ENCODE peak calls at places on chromosomes 1 and 21, in four cellular contexts. One of them, this sample, is unnamed.

GRCh38 chr1:228082975-228083870 is 715 bp downstream of the ARF1 start:
- DNase-seq in left lung: peak
- DNase-seq in spleen: peak
- DNase-seq in skeletal muscle cell: no peak
- DNase-seq in this sample: no peak

GRCh38 chr1:53391982-53392381 is 64.1 kb upstream of the LRP8 start:
- DNase-seq in spleen: no peak
- DNase-seq in skeletal muscle cell: no peak
- DNase-seq in left lung: no peak
- DNase-seq in this sample: no peak

GRCh38 chr1:225441314-225442119 is 13.7 kb upstream of the LBR start:
- DNase-seq in spleen: no peak
- DNase-seq in skeletal muscle cell: no peak
- DNase-seq in left lung: no peak
- DNase-seq in this sample: no peak

GRCh38 chr1:28755701-28756100 is 19.0 kb downstream of the YTHDF2 start:
- DNase-seq in spleen: no peak
- DNase-seq in left lung: no peak
- DNase-seq in skeletal muscle cell: no peak
- DNase-seq in this sample: no peak

GRCh38 chr1:111990878-111991760 is 1.7 kb upstream of the KCND3 start:
- DNase-seq in left lung: peak
- DNase-seq in skeletal muscle cell: no peak
- DNase-seq in spleen: no peak
- DNase-seq in this sample: no peak

GRCh38 chr1:235688096-235688495 is 38.5 kb upstream of the GNG4 start:
- DNase-seq in skeletal muscle cell: no peak
- DNase-seq in left lung: no peak
- DNase-seq in spleen: no peak
- DNase-seq in this sample: no peak

GRCh38 chr1:23238565-23238964 is 21.3 kb upstream of the HTR1D start:
- DNase-seq in left lung: no peak
- DNase-seq in skeletal muscle cell: no peak
- DNase-seq in spleen: peak
- DNase-seq in this sample: no peak

GRCh38 chr1:230899845-230900251 is 31.5 kb upstream of the C1orf198 start:
- DNase-seq in skeletal muscle cell: no peak
- DNase-seq in spleen: no peak
- DNase-seq in left lung: no peak
- DNase-seq in this sample: no peak

GRCh38 chr21:34520769-34521508 is 8.9 kb upstream of the KCNE1 start:
- DNase-seq in left lung: peak
- DNase-seq in skeletal muscle cell: no peak
- DNase-seq in spleen: no peak
- DNase-seq in this sample: no peak

GRCh38 chr1:187070076-187070475 is 241.3 kb downstream of the PLA2G4A start:
- DNase-seq in left lung: no peak
- DNase-seq in skeletal muscle cell: no peak
- DNase-seq in spleen: no peak
- DNase-seq in this sample: no peak

GRCh38 chr1:56817716-56818463 is 1.3 kb downstream of the FYB2 start:
- DNase-seq in left lung: no peak
- DNase-seq in skeletal muscle cell: no peak
- DNase-seq in spleen: no peak
- DNase-seq in this sample: no peak

GRCh38 chr1:185449378-185450101 is 132.5 kb upstream of the IVNS1ABP start:
- DNase-seq in skeletal muscle cell: no peak
- DNase-seq in left lung: no peak
- DNase-seq in spleen: no peak
- DNase-seq in this sample: no peak

GRCh38 chr21:17858764-17859163 is 39.6 kb upstream of the C21orf91 start:
- DNase-seq in skeletal muscle cell: no peak
- DNase-seq in spleen: no peak
- DNase-seq in left lung: no peak
- DNase-seq in this sample: no peak

GRCh38 chr1:212562771-212563170 is 45.8 kb upstream of the ATF3 start:
- DNase-seq in spleen: no peak
- DNase-seq in left lung: no peak
- DNase-seq in skeletal muscle cell: no peak
- DNase-seq in this sample: no peak

GRCh38 chr1:212567676-212568075 is 40.9 kb upstream of the ATF3 start:
- DNase-seq in skeletal muscle cell: no peak
- DNase-seq in spleen: no peak
- DNase-seq in left lung: no peak
- DNase-seq in this sample: no peak

GRCh38 chr1:212566522-212567479 is 41.8 kb upstream of the ATF3 start:
- DNase-seq in spleen: peak
- DNase-seq in skeletal muscle cell: peak
- DNase-seq in left lung: no peak
- DNase-seq in this sample: peak

GRCh38 chr1:212565079-212565478 is 43.5 kb upstream of the ATF3 start:
- DNase-seq in left lung: no peak
- DNase-seq in spleen: no peak
- DNase-seq in skeletal muscle cell: no peak
- DNase-seq in this sample: no peak

GRCh38 chr1:212565571-212566305 is 42.8 kb upstream of the ATF3 start:
- DNase-seq in left lung: no peak
- DNase-seq in skeletal muscle cell: no peak
- DNase-seq in spleen: no peak
- DNase-seq in this sample: no peak
- H3K4me3 ChIP-seq in left lung: no peak
- H3K4me3 ChIP-seq in skeletal muscle cell: no peak
- H3K4me3 ChIP-seq in spleen: no peak
- H3K4me3 ChIP-seq in this sample: no peak

GRCh38 chr21:44706026-44706705 is 5.2 kb downstream of the TSPEAR start:
- DNase-seq in spleen: peak
- DNase-seq in skeletal muscle cell: no peak
- DNase-seq in left lung: no peak
- DNase-seq in this sample: no peak

GRCh38 chr21:44702973-44703730 is 6.2 kb downstream of the KRTAP10-12 start:
- DNase-seq in skeletal muscle cell: no peak
- DNase-seq in spleen: no peak
- DNase-seq in left lung: peak
- DNase-seq in this sample: no peak

GRCh38 chr21:44703731-44704635 is 7.0 kb downstream of the KRTAP10-12 start:
- DNase-seq in spleen: no peak
- DNase-seq in left lung: no peak
- DNase-seq in skeletal muscle cell: no peak
- DNase-seq in this sample: no peak

GRCh38 chr21:44702111-44702972 is 5.4 kb downstream of the KRTAP10-12 start:
- DNase-seq in skeletal muscle cell: no peak
- DNase-seq in left lung: peak
- DNase-seq in spleen: peak
- DNase-seq in this sample: no peak

GRCh38 chr21:44704636-44705001 is 6.8 kb downstream of the TSPEAR start:
- DNase-seq in left lung: no peak
- DNase-seq in skeletal muscle cell: no peak
- DNase-seq in spleen: no peak
- DNase-seq in this sample: no peak
- H3K4me3 ChIP-seq in left lung: no peak
- H3K4me3 ChIP-seq in skeletal muscle cell: no peak
- H3K4me3 ChIP-seq in spleen: no peak
- H3K4me3 ChIP-seq in this sample: no peak

GRCh38 chr1:32464716-32465540 is at the start of gene ZBTB8B:
- DNase-seq in skeletal muscle cell: peak
- DNase-seq in spleen: peak
- DNase-seq in left lung: peak
- DNase-seq in this sample: no peak

GRCh38 chr1:32468791-32469190 is 3.9 kb downstream of the ZBTB8B start:
- DNase-seq in skeletal muscle cell: no peak
- DNase-seq in left lung: no peak
- DNase-seq in spleen: no peak
- DNase-seq in this sample: no peak

GRCh38 chr1:32466761-32467160 is 1.9 kb downstream of the ZBTB8B start:
- DNase-seq in skeletal muscle cell: no peak
- DNase-seq in left lung: no peak
- DNase-seq in spleen: peak
- DNase-seq in this sample: no peak

GRCh38 chr1:32464191-32464715 is 619 bp upstream of the ZBTB8B start:
- DNase-seq in spleen: peak
- DNase-seq in skeletal muscle cell: no peak
- DNase-seq in left lung: no peak
- DNase-seq in this sample: no peak

GRCh38 chr1:32465541-32466002 is 700 bp downstream of the ZBTB8B start:
- DNase-seq in left lung: no peak
- DNase-seq in skeletal muscle cell: no peak
- DNase-seq in spleen: peak
- DNase-seq in this sample: no peak
- H3K4me3 ChIP-seq in left lung: no peak
- H3K4me3 ChIP-seq in skeletal muscle cell: peak
- H3K4me3 ChIP-seq in spleen: no peak
- H3K4me3 ChIP-seq in this sample: peak

GRCh38 chr1:94535879-94536278 is 5.7 kb downstream of the F3 start:
- DNase-seq in spleen: no peak
- DNase-seq in skeletal muscle cell: no peak
- DNase-seq in left lung: no peak
- DNase-seq in this sample: no peak

GRCh38 chr1:94540440-94541174 is 952 bp downstream of the F3 start:
- DNase-seq in skeletal muscle cell: no peak
- DNase-seq in spleen: no peak
- DNase-seq in left lung: no peak
- DNase-seq in this sample: no peak

GRCh38 chr1:94537254-94537653 is 4.3 kb downstream of the F3 start:
- DNase-seq in skeletal muscle cell: no peak
- DNase-seq in left lung: no peak
- DNase-seq in spleen: no peak
- DNase-seq in this sample: no peak

GRCh38 chr1:94539496-94539895 is 2.1 kb downstream of the F3 start:
- DNase-seq in spleen: no peak
- DNase-seq in skeletal muscle cell: no peak
- DNase-seq in left lung: no peak
- DNase-seq in this sample: no peak

GRCh38 chr1:94538243-94538827 is 3.2 kb downstream of the F3 start:
- DNase-seq in left lung: no peak
- DNase-seq in skeletal muscle cell: no peak
- DNase-seq in spleen: no peak
- DNase-seq in this sample: no peak
- H3K4me3 ChIP-seq in left lung: peak
- H3K4me3 ChIP-seq in skeletal muscle cell: peak
- H3K4me3 ChIP-seq in spleen: no peak
- H3K4me3 ChIP-seq in this sample: no peak

GRCh38 chr21:39867198-39867650 is at the start of gene PCP4:
- DNase-seq in spleen: no peak
- DNase-seq in skeletal muscle cell: no peak
- DNase-seq in left lung: no peak
- DNase-seq in this sample: no peak
- H3K4me3 ChIP-seq in spleen: no peak
- H3K4me3 ChIP-seq in skeletal muscle cell: no peak
- H3K4me3 ChIP-seq in left lung: no peak
- H3K4me3 ChIP-seq in this sample: no peak

GRCh38 chr1:209427811-209428210 is 155.7 kb upstream of the CAMK1G start:
- DNase-seq in spleen: no peak
- DNase-seq in left lung: no peak
- DNase-seq in skeletal muscle cell: no peak
- DNase-seq in this sample: no peak

GRCh38 chr1:209430107-209430506 is 153.4 kb upstream of the CAMK1G start:
- DNase-seq in left lung: no peak
- DNase-seq in skeletal muscle cell: no peak
- DNase-seq in spleen: no peak
- DNase-seq in this sample: no peak

GRCh38 chr1:209427277-209427676 is 156.2 kb upstream of the CAMK1G start:
- DNase-seq in left lung: no peak
- DNase-seq in spleen: no peak
- DNase-seq in skeletal muscle cell: no peak
- DNase-seq in this sample: no peak

GRCh38 chr1:209425959-209426358 is 157.6 kb upstream of the CAMK1G start:
- DNase-seq in left lung: no peak
- DNase-seq in skeletal muscle cell: no peak
- DNase-seq in spleen: no peak
- DNase-seq in this sample: no peak

GRCh38 chr1:209428241-209428921 is 155.1 kb upstream of the CAMK1G start:
- DNase-seq in spleen: no peak
- DNase-seq in skeletal muscle cell: no peak
- DNase-seq in left lung: no peak
- DNase-seq in this sample: no peak
- H3K4me3 ChIP-seq in spleen: no peak
- H3K4me3 ChIP-seq in skeletal muscle cell: no peak
- H3K4me3 ChIP-seq in left lung: no peak
- H3K4me3 ChIP-seq in this sample: no peak

GRCh38 chr1:206579747-206580437 is 32.4 kb downstream of the EIF2D start:
- DNase-seq in skeletal muscle cell: no peak
- DNase-seq in left lung: peak
- DNase-seq in spleen: peak
- DNase-seq in this sample: no peak
- H3K4me3 ChIP-seq in skeletal muscle cell: no peak
- H3K4me3 ChIP-seq in left lung: no peak
- H3K4me3 ChIP-seq in spleen: no peak
- H3K4me3 ChIP-seq in this sample: no peak

GRCh38 chr1:31615414-31615813 is 2.1 kb upstream of the HCRTR1 start:
- DNase-seq in spleen: no peak
- DNase-seq in left lung: no peak
- DNase-seq in skeletal muscle cell: no peak
- DNase-seq in this sample: no peak
- H3K4me3 ChIP-seq in spleen: no peak
- H3K4me3 ChIP-seq in left lung: no peak
- H3K4me3 ChIP-seq in skeletal muscle cell: no peak
- H3K4me3 ChIP-seq in this sample: no peak

DNA sequence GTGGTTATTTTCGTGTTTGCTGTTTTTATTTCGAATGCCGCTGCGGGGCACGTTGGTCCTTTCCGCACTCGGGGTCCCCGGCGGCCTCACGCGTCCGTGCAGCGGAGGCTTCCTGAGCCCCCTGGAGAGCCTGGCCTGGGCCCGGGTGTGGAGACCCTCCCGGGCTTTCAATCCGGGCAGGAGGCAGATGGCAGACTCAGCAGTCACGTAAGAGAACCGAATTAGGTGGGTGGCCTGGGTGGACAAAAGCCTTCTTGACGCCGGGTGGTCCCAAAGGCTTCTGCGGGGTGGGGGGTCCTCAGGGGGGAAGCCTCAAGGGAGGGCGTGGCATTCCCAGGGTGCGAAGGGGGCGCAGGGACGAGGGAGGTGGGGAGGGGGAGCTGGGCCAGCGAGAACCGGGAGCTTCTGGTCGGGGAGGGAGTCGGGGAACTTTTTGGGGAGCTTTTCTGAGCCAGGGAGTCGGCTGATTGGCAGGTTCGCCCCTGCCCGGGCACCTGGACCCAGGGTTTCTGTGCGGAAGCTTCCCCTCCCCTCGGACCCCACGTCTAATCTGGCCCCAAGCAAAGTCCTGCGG is 1.2 kb upstream of the HES4 start:
- DNase-seq in skeletal muscle cell: no peak
- DNase-seq in left lung: peak
- DNase-seq in spleen: peak
- DNase-seq in this sample: no peak
- H3K4me3 ChIP-seq in skeletal muscle cell: peak
- H3K4me3 ChIP-seq in left lung: peak
- H3K4me3 ChIP-seq in spleen: peak
- H3K4me3 ChIP-seq in this sample: peak

This sample was measured in epithelial cell of proximal tubule.